ENCODE peak calls at places on chromosomes 13 and 19, in nine cellular contexts. One of them, this sample, is unnamed.

GRCh38 chr13:44971656-44972595 is 17.3 kb downstream of the NUFIP1 start:
- DNase-seq in astrocyte: peak; percentile 71
- DNase-seq in endodermal cell: no peak
- DNase-seq in heart right ventricle: no peak
- DNase-seq in AG09319: no peak
- DNase-seq in cardiac fibroblast: peak; percentile 13
- DNase-seq in neural progenitor cell: no peak
- DNase-seq in GM23338: no peak
- DNase-seq in Calu3: no peak
- DNase-seq in this sample: no peak

GRCh38 chr13:30906411-30906990 is 430 bp downstream of the MEDAG start:
- DNase-seq in astrocyte: peak; percentile 17
- DNase-seq in endodermal cell: peak; percentile 60
- DNase-seq in Calu3: peak; percentile 11
- DNase-seq in cardiac fibroblast: peak; percentile 24
- DNase-seq in heart right ventricle: peak; percentile 29
- DNase-seq in GM23338: peak; percentile 62
- DNase-seq in AG09319: no peak
- DNase-seq in neural progenitor cell: no peak
- DNase-seq in this sample: no peak

GRCh38 chr19:27652796-27653195 is 1560.2 kb downstream of the UQCRFS1 start:
- DNase-seq in GM23338: no peak
- DNase-seq in astrocyte: no peak
- DNase-seq in cardiac fibroblast: no peak
- DNase-seq in Calu3: no peak
- DNase-seq in neural progenitor cell: no peak
- DNase-seq in heart right ventricle: no peak
- DNase-seq in AG09319: no peak
- DNase-seq in endodermal cell: peak; percentile 2
- DNase-seq in this sample: no peak

GRCh38 chr19:4208385-4209094 is 20.8 kb upstream of the EBI3 start:
- DNase-seq in AG09319: no peak
- DNase-seq in heart right ventricle: no peak
- DNase-seq in GM23338: peak; percentile 78
- DNase-seq in neural progenitor cell: peak; percentile 54
- DNase-seq in endodermal cell: peak; percentile 78
- DNase-seq in cardiac fibroblast: peak; percentile 28
- DNase-seq in astrocyte: peak; percentile 16
- DNase-seq in Calu3: peak; percentile 53
- DNase-seq in this sample: no peak

GRCh38 chr13:21256351-21256761 is 79.9 kb downstream of the MRPL57 start:
- DNase-seq in AG09319: no peak
- DNase-seq in neural progenitor cell: no peak
- DNase-seq in Calu3: no peak
- DNase-seq in heart right ventricle: no peak
- DNase-seq in GM23338: no peak
- DNase-seq in cardiac fibroblast: no peak
- DNase-seq in endodermal cell: no peak
- DNase-seq in astrocyte: no peak
- DNase-seq in this sample: no peak

GRCh38 chr13:75312884-75313520 is 169.0 kb downstream of the TBC1D4 start:
- DNase-seq in AG09319: no peak
- DNase-seq in astrocyte: no peak
- DNase-seq in cardiac fibroblast: no peak
- DNase-seq in endodermal cell: no peak
- DNase-seq in Calu3: no peak
- DNase-seq in GM23338: no peak
- DNase-seq in neural progenitor cell: no peak
- DNase-seq in heart right ventricle: no peak
- DNase-seq in this sample: no peak

GRCh38 chr13:28918030-28918429 is 97.9 kb downstream of the MTUS2 start:
- DNase-seq in endodermal cell: no peak
- DNase-seq in AG09319: no peak
- DNase-seq in astrocyte: no peak
- DNase-seq in heart right ventricle: no peak
- DNase-seq in Calu3: no peak
- DNase-seq in neural progenitor cell: no peak
- DNase-seq in cardiac fibroblast: no peak
- DNase-seq in GM23338: no peak
- DNase-seq in this sample: no peak

GRCh38 chr19:12778020-12778904 is 2.9 kb upstream of the HOOK2 start:
- DNase-seq in heart right ventricle: peak; percentile 78
- DNase-seq in Calu3: peak; percentile 55
- DNase-seq in astrocyte: peak; percentile 72
- DNase-seq in AG09319: peak; percentile 39
- DNase-seq in cardiac fibroblast: peak; percentile 92
- DNase-seq in neural progenitor cell: peak; percentile 56
- DNase-seq in GM23338: peak; percentile 68
- DNase-seq in endodermal cell: peak; percentile 84
- DNase-seq in this sample: no peak

GRCh38 chr13:94128430-94128829 is 351.1 kb downstream of the DCT start:
- DNase-seq in AG09319: no peak
- DNase-seq in neural progenitor cell: no peak
- DNase-seq in Calu3: no peak
- DNase-seq in endodermal cell: no peak
- DNase-seq in heart right ventricle: no peak
- DNase-seq in astrocyte: peak; percentile 60
- DNase-seq in GM23338: no peak
- DNase-seq in cardiac fibroblast: peak; percentile 54
- DNase-seq in this sample: no peak

GRCh38 chr19:42857544-42857867 is 22.0 kb downstream of the PSG1 start:
- DNase-seq in GM23338: no peak
- DNase-seq in endodermal cell: no peak
- DNase-seq in heart right ventricle: no peak
- DNase-seq in neural progenitor cell: no peak
- DNase-seq in astrocyte: no peak
- DNase-seq in AG09319: no peak
- DNase-seq in Calu3: no peak
- DNase-seq in cardiac fibroblast: no peak
- DNase-seq in this sample: no peak

GRCh38 chr13:24148414-24149305 is 11.9 kb upstream of the SPATA13 start:
- DNase-seq in astrocyte: peak; percentile 98
- DNase-seq in heart right ventricle: no peak
- DNase-seq in cardiac fibroblast: peak; percentile 93
- DNase-seq in neural progenitor cell: no peak
- DNase-seq in Calu3: peak; percentile 80
- DNase-seq in endodermal cell: peak; percentile 89
- DNase-seq in AG09319: peak; percentile 96
- DNase-seq in GM23338: peak; percentile 72
- DNase-seq in this sample: no peak

GRCh38 chr19:843180-843835 is 2.5 kb downstream of the PRTN3 start:
- DNase-seq in neural progenitor cell: peak; percentile 79
- DNase-seq in endodermal cell: peak; percentile 77
- DNase-seq in astrocyte: no peak
- DNase-seq in GM23338: peak; percentile 79
- DNase-seq in AG09319: no peak
- DNase-seq in Calu3: peak; percentile 40
- DNase-seq in cardiac fibroblast: no peak
- DNase-seq in heart right ventricle: peak; percentile 51
- DNase-seq in this sample: no peak
- TF ChIP-seq CTCF in neural progenitor cell: peak; percentile 15
- TF ChIP-seq CTCF in endodermal cell: peak; percentile 58
- TF ChIP-seq CTCF in astrocyte: no peak
- TF ChIP-seq CTCF in GM23338: no peak
- TF ChIP-seq CTCF in AG09319: no peak
- TF ChIP-seq CTCF in Calu3: no peak
- TF ChIP-seq CTCF in cardiac fibroblast: peak; percentile 3
- TF ChIP-seq CTCF in heart right ventricle: no peak
- TF ChIP-seq CTCF in this sample: no peak

GRCh38 chr13:71864981-71865857 is 1.8 kb downstream of the DACH1 start:
- DNase-seq in GM23338: peak; percentile 62
- DNase-seq in astrocyte: peak; percentile 20
- DNase-seq in Calu3: peak; percentile 0
- DNase-seq in neural progenitor cell: peak; percentile 68
- DNase-seq in endodermal cell: peak; percentile 77
- DNase-seq in AG09319: no peak
- DNase-seq in cardiac fibroblast: no peak
- DNase-seq in heart right ventricle: peak; percentile 54
- DNase-seq in this sample: no peak

GRCh38 chr13:71865858-71866172 is 1.2 kb downstream of the DACH1 start:
- DNase-seq in heart right ventricle: no peak
- DNase-seq in neural progenitor cell: peak; percentile 35
- DNase-seq in cardiac fibroblast: peak; percentile 10
- DNase-seq in AG09319: no peak
- DNase-seq in endodermal cell: no peak
- DNase-seq in astrocyte: no peak
- DNase-seq in GM23338: peak; percentile 14
- DNase-seq in Calu3: peak; percentile 0
- DNase-seq in this sample: no peak

GRCh38 chr13:71863249-71863648 is 3.8 kb downstream of the DACH1 start:
- DNase-seq in astrocyte: no peak
- DNase-seq in cardiac fibroblast: no peak
- DNase-seq in Calu3: no peak
- DNase-seq in AG09319: no peak
- DNase-seq in endodermal cell: no peak
- DNase-seq in heart right ventricle: no peak
- DNase-seq in GM23338: no peak
- DNase-seq in neural progenitor cell: no peak
- DNase-seq in this sample: no peak

GRCh38 chr13:71866173-71867091 is 572 bp downstream of the DACH1 start:
- DNase-seq in cardiac fibroblast: peak; percentile 13
- DNase-seq in Calu3: peak; percentile 22
- DNase-seq in GM23338: peak; percentile 33
- DNase-seq in AG09319: no peak
- DNase-seq in neural progenitor cell: peak; percentile 71
- DNase-seq in endodermal cell: peak; percentile 76
- DNase-seq in astrocyte: no peak
- DNase-seq in heart right ventricle: peak; percentile 31
- DNase-seq in this sample: no peak

GRCh38 chr13:71864094-71864980 is 2.7 kb downstream of the DACH1 start:
- DNase-seq in Calu3: peak; percentile 0
- DNase-seq in GM23338: peak; percentile 78
- DNase-seq in cardiac fibroblast: peak; percentile 3
- DNase-seq in neural progenitor cell: peak; percentile 87
- DNase-seq in astrocyte: no peak
- DNase-seq in heart right ventricle: peak; percentile 65
- DNase-seq in AG09319: no peak
- DNase-seq in endodermal cell: no peak
- DNase-seq in this sample: no peak
- TF ChIP-seq CTCF in Calu3: no peak
- TF ChIP-seq CTCF in GM23338: no peak
- TF ChIP-seq CTCF in cardiac fibroblast: no peak
- TF ChIP-seq CTCF in neural progenitor cell: no peak
- TF ChIP-seq CTCF in astrocyte: no peak
- TF ChIP-seq CTCF in heart right ventricle: no peak
- TF ChIP-seq CTCF in AG09319: no peak
- TF ChIP-seq CTCF in endodermal cell: no peak
- TF ChIP-seq CTCF in this sample: no peak

GRCh38 chr19:45404557-45405434 is at the start of gene PPP1R13L:
- DNase-seq in heart right ventricle: peak; percentile 87
- DNase-seq in astrocyte: peak; percentile 68
- DNase-seq in AG09319: no peak
- DNase-seq in endodermal cell: peak; percentile 97
- DNase-seq in neural progenitor cell: peak; percentile 86
- DNase-seq in Calu3: peak; percentile 98
- DNase-seq in cardiac fibroblast: peak; percentile 80
- DNase-seq in GM23338: peak; percentile 97
- DNase-seq in this sample: peak; percentile 52

GRCh38 chr19:45403272-45403671 is 1.6 kb downstream of the PPP1R13L start:
- DNase-seq in heart right ventricle: no peak
- DNase-seq in cardiac fibroblast: no peak
- DNase-seq in endodermal cell: no peak
- DNase-seq in GM23338: no peak
- DNase-seq in Calu3: no peak
- DNase-seq in AG09319: no peak
- DNase-seq in neural progenitor cell: no peak
- DNase-seq in astrocyte: no peak
- DNase-seq in this sample: no peak

GRCh38 chr19:45405435-45406164 is 731 bp upstream of the PPP1R13L start:
- DNase-seq in AG09319: peak; percentile 50
- DNase-seq in astrocyte: peak; percentile 79
- DNase-seq in endodermal cell: peak; percentile 97
- DNase-seq in heart right ventricle: peak; percentile 87
- DNase-seq in neural progenitor cell: peak; percentile 92
- DNase-seq in GM23338: peak; percentile 96
- DNase-seq in cardiac fibroblast: peak; percentile 91
- DNase-seq in Calu3: peak; percentile 95
- DNase-seq in this sample: peak; percentile 52

GRCh38 chr19:45402469-45403070 is 2.3 kb downstream of the PPP1R13L start:
- DNase-seq in endodermal cell: peak; percentile 94
- DNase-seq in heart right ventricle: peak; percentile 63
- DNase-seq in neural progenitor cell: peak; percentile 81
- DNase-seq in cardiac fibroblast: peak; percentile 36
- DNase-seq in AG09319: no peak
- DNase-seq in GM23338: peak; percentile 88
- DNase-seq in Calu3: peak; percentile 91
- DNase-seq in astrocyte: no peak
- DNase-seq in this sample: no peak

DNA sequence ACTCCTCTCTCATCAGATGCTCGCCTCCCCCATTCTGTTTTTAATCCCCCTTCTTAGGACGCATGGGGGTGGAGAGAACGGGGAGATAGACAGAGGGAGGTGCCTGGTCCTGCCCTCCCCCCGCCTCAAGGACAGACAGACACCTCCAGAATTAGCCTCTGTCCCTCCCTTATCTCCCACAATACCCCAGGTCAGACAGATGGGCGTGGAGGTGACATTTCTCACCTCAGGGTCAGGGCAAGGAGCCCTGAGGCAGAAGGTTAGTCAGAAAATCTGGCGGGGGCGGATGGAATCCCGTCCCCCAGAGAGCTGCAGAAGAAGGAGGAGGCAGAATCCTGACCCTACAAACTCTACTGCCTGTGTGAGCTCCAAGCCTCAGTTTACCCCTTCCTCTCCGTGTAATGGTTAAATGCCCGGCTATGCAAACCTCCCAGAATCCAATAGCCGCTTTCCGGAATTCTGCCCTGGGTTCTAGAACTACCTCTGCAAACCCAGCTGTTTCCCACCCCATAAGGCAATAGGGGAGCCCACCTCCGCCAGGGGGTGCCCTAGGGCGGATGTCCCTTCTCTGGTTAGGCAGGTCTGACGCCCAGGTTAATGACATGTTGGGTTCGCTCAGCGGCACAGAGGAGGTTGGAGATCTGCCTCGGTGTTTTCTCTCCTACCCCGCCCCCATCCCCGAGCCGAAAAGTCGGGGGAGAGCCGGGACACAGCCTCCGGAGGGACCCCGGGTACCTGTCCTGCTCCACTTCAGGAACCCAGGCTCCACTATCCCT is 900 bp downstream of the PPP1R13L start:
- DNase-seq in neural progenitor cell: peak; percentile 77
- DNase-seq in GM23338: peak; percentile 95
- DNase-seq in Calu3: peak; percentile 97
- DNase-seq in endodermal cell: peak; percentile 97
- DNase-seq in astrocyte: no peak
- DNase-seq in cardiac fibroblast: no peak
- DNase-seq in AG09319: no peak
- DNase-seq in heart right ventricle: peak; percentile 70
- DNase-seq in this sample: peak; percentile 51
- TF ChIP-seq CTCF in neural progenitor cell: peak; percentile 69
- TF ChIP-seq CTCF in GM23338: peak; percentile 80
- TF ChIP-seq CTCF in Calu3: peak; percentile 90
- TF ChIP-seq CTCF in endodermal cell: peak; percentile 83
- TF ChIP-seq CTCF in astrocyte: peak; percentile 49
- TF ChIP-seq CTCF in cardiac fibroblast: peak; percentile 65
- TF ChIP-seq CTCF in AG09319: peak; percentile 43
- TF ChIP-seq CTCF in heart right ventricle: peak; percentile 58
- TF ChIP-seq CTCF in this sample: no peak

GRCh38 chr19:50705422-50706019 is 14.1 kb downstream of the SHANK1 start:
- DNase-seq in heart right ventricle: no peak
- DNase-seq in Calu3: peak; percentile 68
- DNase-seq in GM23338: peak; percentile 88
- DNase-seq in cardiac fibroblast: peak; percentile 73
- DNase-seq in AG09319: peak; percentile 10
- DNase-seq in endodermal cell: peak; percentile 86
- DNase-seq in neural progenitor cell: peak; percentile 75
- DNase-seq in astrocyte: no peak
- DNase-seq in this sample: no peak
- TF ChIP-seq CTCF in heart right ventricle: peak; percentile 53
- TF ChIP-seq CTCF in Calu3: peak; percentile 86
- TF ChIP-seq CTCF in GM23338: peak; percentile 87
- TF ChIP-seq CTCF in cardiac fibroblast: peak; percentile 89
- TF ChIP-seq CTCF in AG09319: peak; percentile 90
- TF ChIP-seq CTCF in endodermal cell: peak; percentile 84
- TF ChIP-seq CTCF in neural progenitor cell: peak; percentile 68
- TF ChIP-seq CTCF in astrocyte: peak; percentile 52
- TF ChIP-seq CTCF in this sample: no peak